ENCODE peak calls at places on chromosomes 6 and 20, in four cellular contexts. One of them, this sample, is unnamed. For H3K4me1 and H3K9me3, the result is how much of the 10 kb centered on the place peaks cover.

GRCh38 chr6:13561624-13562267 is 12.7 kb upstream of the SIRT5 start:
- DNase-seq in mesenchymal stem cell: peak
- DNase-seq in MM.1S: no peak
- DNase-seq in fibroblast of lung: no peak
- DNase-seq in this sample: no peak

GRCh38 chr6:1770435-1770843 is 160.7 kb downstream of the FOXC1 start:
- DNase-seq in mesenchymal stem cell: no peak
- DNase-seq in MM.1S: no peak
- DNase-seq in fibroblast of lung: peak
- DNase-seq in this sample: peak

GRCh38 chr20:46631874-46632446 is 19.3 kb downstream of the SLC13A3 start:
- DNase-seq in mesenchymal stem cell: no peak
- DNase-seq in MM.1S: no peak
- DNase-seq in fibroblast of lung: no peak
- DNase-seq in this sample: no peak

GRCh38 chr20:5822569-5822968 is 72.4 kb downstream of the SHLD1 start:
- DNase-seq in mesenchymal stem cell: no peak
- DNase-seq in MM.1S: no peak
- DNase-seq in fibroblast of lung: no peak
- DNase-seq in this sample: no peak

GRCh38 chr20:38132910-38133501 is 32.1 kb downstream of the TGM2 start:
- DNase-seq in mesenchymal stem cell: no peak
- DNase-seq in MM.1S: no peak
- DNase-seq in fibroblast of lung: no peak
- DNase-seq in this sample: no peak

GRCh38 chr6:70686548-70687133 is 19.0 kb downstream of the SMAP1 start:
- DNase-seq in mesenchymal stem cell: peak
- DNase-seq in MM.1S: peak
- DNase-seq in fibroblast of lung: peak
- DNase-seq in this sample: peak

GRCh38 chr20:14234666-14235295 is 102.6 kb downstream of the FLRT3 start:
- DNase-seq in mesenchymal stem cell: peak
- DNase-seq in MM.1S: no peak
- DNase-seq in fibroblast of lung: peak
- DNase-seq in this sample: no peak

GRCh38 chr20:40009542-40009941 is 679.5 kb downstream of the MAFB start:
- DNase-seq in mesenchymal stem cell: no peak
- DNase-seq in MM.1S: no peak
- DNase-seq in fibroblast of lung: peak
- DNase-seq in this sample: no peak

GRCh38 chr6:148520109-148520841 is 177.6 kb downstream of the SASH1 start:
- DNase-seq in mesenchymal stem cell: no peak
- DNase-seq in MM.1S: no peak
- DNase-seq in fibroblast of lung: no peak
- DNase-seq in this sample: no peak

GRCh38 chr20:35166242-35166830 is 5.5 kb upstream of the PROCR start:
- DNase-seq in mesenchymal stem cell: peak
- DNase-seq in MM.1S: no peak
- DNase-seq in fibroblast of lung: no peak
- DNase-seq in this sample: no peak

GRCh38 chr6:13278184-13278583 is 50.2 kb downstream of the TBC1D7 start:
- DNase-seq in mesenchymal stem cell: no peak
- DNase-seq in MM.1S: peak
- DNase-seq in fibroblast of lung: no peak
- DNase-seq in this sample: no peak

GRCh38 chr20:36481380-36482043 is 59.8 kb upstream of the MYL9 start:
- DNase-seq in mesenchymal stem cell: no peak
- DNase-seq in MM.1S: no peak
- DNase-seq in fibroblast of lung: no peak
- DNase-seq in this sample: no peak

GRCh38 chr6:36028088-36028886 is 679 bp downstream of the MAPK14 start:
- DNase-seq in mesenchymal stem cell: peak
- DNase-seq in MM.1S: peak
- DNase-seq in fibroblast of lung: peak
- DNase-seq in this sample: peak

GRCh38 chr20:4300401-4300800 is 285.0 kb upstream of the RNF24 start:
- DNase-seq in mesenchymal stem cell: no peak
- DNase-seq in MM.1S: no peak
- DNase-seq in fibroblast of lung: no peak
- DNase-seq in this sample: no peak

GRCh38 chr6:156256161-156256560 is 521.0 kb upstream of the ARID1B start:
- DNase-seq in mesenchymal stem cell: no peak
- DNase-seq in MM.1S: no peak
- DNase-seq in fibroblast of lung: no peak
- DNase-seq in this sample: no peak

GRCh38 chr6:130840050-130840449 is 12.8 kb downstream of the SMLR1 start:
- DNase-seq in mesenchymal stem cell: no peak
- DNase-seq in MM.1S: peak
- DNase-seq in fibroblast of lung: no peak
- DNase-seq in this sample: no peak

GRCh38 chr20:31809656-31810055 is 9.5 kb upstream of the MYLK2 start:
- DNase-seq in mesenchymal stem cell: no peak
- DNase-seq in MM.1S: no peak
- DNase-seq in fibroblast of lung: no peak
- DNase-seq in this sample: no peak

GRCh38 chr6:107579413-107579812 is 89.5 kb downstream of the SOBP start:
- DNase-seq in mesenchymal stem cell: no peak
- DNase-seq in MM.1S: no peak
- DNase-seq in fibroblast of lung: no peak
- DNase-seq in this sample: no peak

GRCh38 chr6:37889015-37889885 is 69.7 kb downstream of the ZFAND3 start:
- DNase-seq in mesenchymal stem cell: no peak
- DNase-seq in MM.1S: no peak
- DNase-seq in fibroblast of lung: peak
- DNase-seq in this sample: no peak

GRCh38 chr6:45044510-45045252 is 283.4 kb upstream of the RUNX2 start:
- DNase-seq in mesenchymal stem cell: no peak
- DNase-seq in MM.1S: no peak
- DNase-seq in fibroblast of lung: peak
- DNase-seq in this sample: no peak

GRCh38 chr6:74741608-74742007 is 464.2 kb downstream of the COL12A1 start:
- DNase-seq in mesenchymal stem cell: no peak
- DNase-seq in MM.1S: no peak
- DNase-seq in fibroblast of lung: no peak
- DNase-seq in this sample: no peak

GRCh38 chr6:129331450-129332138 is 378.4 kb downstream of the ARHGAP18 start:
- DNase-seq in mesenchymal stem cell: peak
- DNase-seq in MM.1S: no peak
- DNase-seq in fibroblast of lung: peak
- DNase-seq in this sample: no peak

GRCh38 chr20:53959849-53960585 is 110.4 kb downstream of the BCAS1 start:
- DNase-seq in mesenchymal stem cell: peak
- DNase-seq in MM.1S: no peak
- DNase-seq in fibroblast of lung: peak
- DNase-seq in this sample: no peak

GRCh38 chr6:3356056-3356823 is 97.5 kb downstream of the PSMG4 start:
- DNase-seq in mesenchymal stem cell: peak
- DNase-seq in MM.1S: peak
- DNase-seq in fibroblast of lung: peak
- DNase-seq in this sample: peak

GRCh38 chr20:63519765-63520593 is 586 bp upstream of the PPDPF start:
- DNase-seq in mesenchymal stem cell: peak
- DNase-seq in MM.1S: no peak
- DNase-seq in fibroblast of lung: peak
- DNase-seq in this sample: peak

GRCh38 chr6:129552413-129552812 is 157.6 kb downstream of the ARHGAP18 start:
- DNase-seq in mesenchymal stem cell: no peak
- DNase-seq in MM.1S: no peak
- DNase-seq in fibroblast of lung: no peak
- DNase-seq in this sample: no peak

GRCh38 chr6:12165722-12166121 is 124.4 kb upstream of the EDN1 start:
- DNase-seq in mesenchymal stem cell: no peak
- DNase-seq in MM.1S: no peak
- DNase-seq in fibroblast of lung: no peak
- DNase-seq in this sample: no peak

GRCh38 chr6:139996253-139996834 is 621.9 kb upstream of the CITED2 start:
- DNase-seq in mesenchymal stem cell: no peak
- DNase-seq in MM.1S: peak
- DNase-seq in fibroblast of lung: peak
- DNase-seq in this sample: no peak

GRCh38 chr20:43442310-43442880 is 15.3 kb upstream of the SRSF6 start:
- DNase-seq in mesenchymal stem cell: no peak
- DNase-seq in MM.1S: no peak
- DNase-seq in fibroblast of lung: no peak
- DNase-seq in this sample: no peak

GRCh38 chr6:134510121-134510520 is 192.2 kb upstream of the SGK1 start:
- DNase-seq in mesenchymal stem cell: no peak
- DNase-seq in MM.1S: no peak
- DNase-seq in fibroblast of lung: peak
- DNase-seq in this sample: no peak

GRCh38 chr6:134511984-134512383 is 194.1 kb upstream of the SGK1 start:
- DNase-seq in mesenchymal stem cell: no peak
- DNase-seq in MM.1S: no peak
- DNase-seq in fibroblast of lung: no peak
- DNase-seq in this sample: no peak

GRCh38 chr6:134512946-134513345 is 195.0 kb upstream of the SGK1 start:
- DNase-seq in mesenchymal stem cell: no peak
- DNase-seq in MM.1S: no peak
- DNase-seq in fibroblast of lung: peak
- DNase-seq in this sample: no peak

GRCh38 chr6:134508862-134509498 is 191.1 kb upstream of the SGK1 start:
- DNase-seq in mesenchymal stem cell: no peak
- DNase-seq in MM.1S: no peak
- DNase-seq in fibroblast of lung: no peak
- DNase-seq in this sample: no peak

DNA sequence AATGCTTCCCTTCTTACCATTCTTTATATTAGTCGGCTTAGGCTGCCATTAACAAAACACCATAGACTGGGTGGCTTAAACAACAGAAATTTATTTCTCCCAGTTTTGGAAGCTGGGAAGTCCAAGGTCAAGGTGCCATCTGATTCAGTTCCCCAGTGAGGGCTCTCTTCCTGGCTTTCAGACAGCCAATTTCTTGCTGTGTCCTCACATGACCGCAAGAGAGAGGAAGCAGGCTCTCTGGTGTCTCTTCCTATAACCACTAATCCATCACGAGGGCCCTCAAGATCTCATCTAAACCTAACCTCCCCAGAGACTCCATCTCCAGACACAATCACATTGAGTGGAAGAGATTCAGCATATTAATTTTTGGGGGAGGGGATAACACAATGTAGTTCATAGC is 193.0 kb upstream of the SGK1 start:
- DNase-seq in mesenchymal stem cell: peak
- DNase-seq in MM.1S: no peak
- DNase-seq in fibroblast of lung: no peak
- DNase-seq in this sample: no peak
- H3K4me1 ChIP-seq in mesenchymal stem cell: under half
- H3K4me1 ChIP-seq in MM.1S: under half
- H3K4me1 ChIP-seq in fibroblast of lung: under half
- H3K4me1 ChIP-seq in this sample: under half

DNA sequence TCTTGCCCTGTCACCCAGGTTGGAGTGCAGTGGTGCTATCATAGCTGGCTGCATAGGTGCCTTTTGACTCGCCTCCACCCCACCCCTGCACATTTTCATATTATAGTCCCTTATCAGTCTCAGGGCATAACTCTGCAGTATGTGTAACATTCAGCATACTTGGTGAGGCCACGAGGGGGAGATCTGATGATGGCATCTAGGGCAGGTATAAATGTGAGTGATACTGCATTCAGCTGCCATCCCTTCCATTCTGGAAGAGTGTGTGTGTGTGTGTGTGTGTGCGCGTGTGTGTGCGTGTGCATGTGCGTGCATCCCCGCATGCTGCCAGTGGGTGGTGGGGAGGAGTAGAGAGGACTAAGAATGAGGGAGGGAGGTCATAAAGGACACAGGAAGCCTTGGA is 81.4 kb downstream of the JARID2 start:
- DNase-seq in mesenchymal stem cell: no peak
- DNase-seq in MM.1S: no peak
- DNase-seq in fibroblast of lung: peak
- DNase-seq in this sample: peak
- H3K9me3 ChIP-seq in mesenchymal stem cell: under half
- H3K9me3 ChIP-seq in MM.1S: under half
- H3K9me3 ChIP-seq in fibroblast of lung: under half
- H3K9me3 ChIP-seq in this sample: under half

DNA sequence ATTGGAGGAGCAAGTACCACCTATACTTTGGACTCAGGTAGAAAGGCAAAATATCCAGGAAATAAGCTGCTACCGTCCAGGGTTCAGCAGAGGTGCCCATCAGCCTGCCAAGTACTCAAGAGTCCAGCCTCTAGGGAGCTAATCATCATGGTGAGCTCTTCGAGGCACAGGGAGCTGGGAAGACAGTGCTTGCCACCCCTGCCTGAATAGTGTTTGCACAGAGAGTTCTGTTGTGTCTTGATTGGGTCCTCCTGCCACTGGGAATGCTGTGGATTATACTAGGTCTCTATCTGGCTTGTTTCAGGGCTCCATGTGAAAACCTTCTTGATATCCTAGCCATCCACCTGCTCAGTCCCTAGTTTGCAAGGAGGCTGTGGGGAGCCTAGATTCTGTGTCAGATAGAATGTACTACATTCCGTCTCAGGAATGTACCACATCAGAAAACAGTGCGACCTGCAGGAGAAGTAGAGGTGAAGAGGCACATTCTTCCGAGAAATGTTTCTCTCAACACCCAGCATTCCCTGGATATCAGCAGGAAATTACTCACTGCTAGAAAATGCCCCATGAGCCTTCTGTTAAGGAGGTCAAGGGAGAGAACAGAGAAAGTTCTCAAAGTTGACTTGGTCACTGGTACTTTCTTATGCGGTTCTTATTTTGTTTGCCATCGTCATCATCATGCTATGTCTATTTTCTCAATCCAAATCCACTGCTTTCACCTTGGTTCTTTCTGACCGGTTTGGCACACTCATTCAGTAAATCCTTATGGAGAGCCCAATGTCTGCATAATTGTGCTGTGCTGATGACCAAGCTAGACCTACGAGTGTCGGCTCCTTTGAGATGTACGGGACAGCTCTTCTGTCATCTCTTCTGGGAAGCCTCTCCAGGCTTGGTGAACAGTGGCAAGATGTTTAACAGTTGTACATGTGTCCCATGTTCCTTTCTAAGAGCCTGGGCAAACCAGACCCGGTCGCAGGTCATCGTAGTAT is 30.7 kb downstream of the PTPN1 start:
- DNase-seq in mesenchymal stem cell: peak
- DNase-seq in MM.1S: no peak
- DNase-seq in fibroblast of lung: peak
- DNase-seq in this sample: no peak
- H3K27ac ChIP-seq in mesenchymal stem cell: peak
- H3K27ac ChIP-seq in MM.1S: no peak
- H3K27ac ChIP-seq in fibroblast of lung: peak
- H3K27ac ChIP-seq in this sample: no peak

DNA sequence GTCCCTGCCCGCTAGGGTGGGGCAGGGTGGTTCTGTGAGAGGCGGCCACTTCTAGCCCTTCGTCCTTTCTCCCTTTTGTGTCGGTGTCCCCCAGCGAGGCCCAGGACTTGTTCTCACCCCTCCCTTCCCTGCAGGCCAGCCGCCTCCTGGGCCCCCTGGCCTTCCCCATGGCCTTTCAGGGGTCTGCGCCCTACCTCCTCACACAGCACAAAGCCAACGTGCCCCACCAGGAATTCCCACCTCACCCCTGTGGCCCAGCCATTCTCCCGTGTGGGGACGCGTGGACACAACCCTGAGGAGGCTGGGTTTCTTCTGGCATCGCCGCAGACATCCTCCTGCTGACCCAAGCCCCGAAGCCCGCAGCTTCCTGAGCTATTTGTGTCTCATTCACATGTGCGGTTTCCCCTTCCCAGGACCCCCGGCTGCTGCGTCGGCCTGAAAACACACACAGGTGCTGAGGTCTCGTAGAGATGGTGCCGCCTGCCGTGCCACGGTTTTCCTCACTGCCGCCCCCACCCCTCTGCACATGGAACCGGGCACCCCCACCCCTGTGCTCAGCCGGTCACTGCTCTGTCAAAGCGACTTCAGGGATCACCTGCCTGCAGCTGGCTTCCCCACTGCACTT is 375.8 kb downstream of the CDH4 start:
- DNase-seq in mesenchymal stem cell: no peak
- DNase-seq in MM.1S: no peak
- DNase-seq in fibroblast of lung: no peak
- DNase-seq in this sample: no peak
- H3K4me1 ChIP-seq in mesenchymal stem cell: under half
- H3K4me1 ChIP-seq in MM.1S: under half
- H3K4me1 ChIP-seq in fibroblast of lung: under half
- H3K4me1 ChIP-seq in this sample: under half